ENCODE peak calls at places on chromosome 1, in five cellular contexts. Z is lower lobe of right lung, C is astrocyte of the cerebellum, I is mucosa of descending colon, V is fibroblast of pulmonary artery. X is an unnamed sample.

GRCh38 chr1:228076796-228077430 is 5.6 kb upstream of the ARF1 start:
- DNase-seq in V (no peak), I (no peak), C (no peak), Z (peak), X (no peak)

GRCh38 chr1:246597340-246597739 is 31.1 kb downstream of the CNST start:
- DNase-seq in V (peak), C (peak), Z (no peak), I (no peak), X (peak)

GRCh38 chr1:116558140-116558549 is 12.7 kb downstream of the CD58 start:
- DNase-seq in V (no peak), I (no peak), C (no peak), Z (no peak), X (no peak)

GRCh38 chr1:91759076-91759475 is 126.9 kb downstream of the TGFBR3 start:
- DNase-seq in V (no peak), C (no peak), Z (no peak), I (no peak), X (no peak)

GRCh38 chr1:154463512-154463990 is 38.5 kb upstream of the TDRD10 start:
- DNase-seq in C (no peak), V (no peak), Z (no peak), I (no peak), X (no peak)

GRCh38 chr1:118185083-118185899 is at the start of gene SPAG17:
- DNase-seq in I (peak), C (peak), V (peak), Z (peak), X (peak)

GRCh38 chr1:32872189-32872898 is 1.6 kb upstream of the FNDC5 start:
- DNase-seq in V (peak), C (peak), Z (peak), I (peak), X (peak)

GRCh38 chr1:94379615-94380014 is 38.6 kb upstream of the ABCD3 start:
- DNase-seq in C (no peak), Z (no peak), V (no peak), I (no peak), X (no peak)

GRCh38 chr1:165580931-165581871 is 37.4 kb downstream of the LRRC52 start:
- DNase-seq in V (no peak), Z (no peak), C (no peak), I (no peak), X (no peak)

GRCh38 chr1:31617917-31618746 is 643 bp downstream of the HCRTR1 start:
- DNase-seq in Z (peak), C (no peak), I (peak), V (peak), X (no peak)

GRCh38 chr1:168609133-168609715 is 32.8 kb downstream of the XCL1 start:
- DNase-seq in C (no peak), Z (no peak), V (peak), I (no peak), X (peak)

GRCh38 chr1:59978026-59978425 is 51.5 kb upstream of the CYP2J2 start:
- DNase-seq in I (no peak), Z (no peak), C (no peak), V (no peak), X (no peak)

GRCh38 chr1:39132505-39133339 is 71.8 kb upstream of the MACF1 start:
- DNase-seq in I (peak), V (peak), Z (peak), C (no peak), X (peak)

GRCh38 chr1:86169625-86170024 is 13.1 kb upstream of the COL24A1 start:
- DNase-seq in C (no peak), I (no peak), Z (no peak), V (no peak), X (no peak)

DNA sequence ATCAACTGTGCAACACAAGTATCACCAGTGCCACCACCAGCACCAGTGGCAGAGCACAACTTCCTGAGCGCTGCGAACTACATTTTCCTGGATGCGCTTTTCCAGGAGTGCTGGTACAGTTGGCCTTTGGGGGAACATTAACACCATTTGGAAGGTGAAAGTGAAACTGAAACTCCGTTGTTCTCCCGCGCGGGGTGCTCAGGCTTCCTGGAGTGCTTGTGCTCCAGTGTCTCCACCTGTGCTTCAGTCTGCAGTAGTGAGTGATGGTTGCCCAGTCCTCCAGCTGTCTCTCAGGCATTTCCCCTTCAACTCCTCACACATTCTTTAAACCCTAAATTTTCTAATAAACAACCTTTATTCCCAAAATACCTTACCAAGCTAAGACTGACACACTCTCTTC is 187.8 kb downstream of the LRRIQ3 start:
- DNase-seq in Z (no peak), I (peak), V (no peak), C (no peak), X (no peak)
- H3K4me3 ChIP-seq in Z (no peak), I (no peak), V (no peak), C (no peak), X (no peak)

GRCh38 chr1:243890576-243890975 is 40.5 kb upstream of the AKT3 start:
- DNase-seq in C (no peak), I (no peak), V (peak), Z (no peak), X (no peak)
- H3K4me3 ChIP-seq in C (no peak), I (no peak), V (no peak), Z (no peak), X (no peak)

GRCh38 chr1:28026329-28026728 is 62.1 kb downstream of the EYA3 start:
- DNase-seq in V (no peak), Z (no peak), I (no peak), C (no peak), X (no peak)
- H3K4me3 ChIP-seq in V (no peak), Z (no peak), I (no peak), C (no peak), X (no peak)

GRCh38 chr1:44170281-44170823 is 28.9 kb upstream of the KLF18 start:
- DNase-seq in C (no peak), Z (no peak), I (no peak), V (peak), X (no peak)

GRCh38 chr1:44168520-44169098 is 27.2 kb upstream of the KLF18 start:
- DNase-seq in Z (no peak), C (no peak), V (no peak), I (no peak), X (no peak)
- H3K4me3 ChIP-seq in Z (no peak), C (no peak), V (no peak), I (no peak), X (no peak)

GRCh38 chr1:2183937-2184334 is 10.6 kb downstream of the FAAP20 start:
- DNase-seq in V (no peak), C (no peak), I (no peak), Z (no peak), X (no peak)
- H3K4me3 ChIP-seq in V (no peak), C (no peak), I (no peak), Z (no peak), X (no peak)

DNA sequence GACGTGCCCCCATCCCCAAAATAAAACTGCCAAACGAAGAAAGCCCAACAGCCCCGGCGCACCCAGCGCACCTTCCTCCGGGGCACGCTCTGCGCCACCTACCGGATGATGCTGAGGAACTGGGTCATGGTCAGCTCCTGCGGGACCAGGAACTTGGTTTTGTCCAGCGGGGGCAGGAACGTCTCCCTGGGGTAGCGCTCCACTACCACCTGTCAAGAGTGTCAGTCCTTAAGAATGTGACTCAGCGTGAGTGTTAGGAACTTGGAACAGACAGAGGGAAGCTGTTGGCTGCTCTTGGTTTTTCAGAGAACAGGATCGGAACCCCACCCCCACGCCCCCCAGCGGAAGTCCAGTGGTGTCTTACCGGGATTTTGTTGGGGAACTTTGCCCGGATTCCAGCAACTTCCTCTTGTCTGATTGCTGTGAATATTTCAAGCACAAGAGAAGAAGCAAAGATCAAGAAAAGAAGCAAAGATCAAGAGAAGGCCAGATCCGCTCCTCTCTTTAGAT is 431 bp downstream of the MAP1LC3C start:
- DNase-seq in I (peak), Z (peak), C (peak), V (peak), X (peak)
- H3K4me3 ChIP-seq in I (no peak), Z (peak), C (peak), V (peak), X (peak)

GRCh38 chr1:3454811-3455618 is 550 bp downstream of the ARHGEF16 start:
- DNase-seq in C (no peak), Z (peak), I (peak), V (no peak), X (no peak)
- H3K4me3 ChIP-seq in C (peak), Z (peak), I (peak), V (no peak), X (peak)

DNA sequence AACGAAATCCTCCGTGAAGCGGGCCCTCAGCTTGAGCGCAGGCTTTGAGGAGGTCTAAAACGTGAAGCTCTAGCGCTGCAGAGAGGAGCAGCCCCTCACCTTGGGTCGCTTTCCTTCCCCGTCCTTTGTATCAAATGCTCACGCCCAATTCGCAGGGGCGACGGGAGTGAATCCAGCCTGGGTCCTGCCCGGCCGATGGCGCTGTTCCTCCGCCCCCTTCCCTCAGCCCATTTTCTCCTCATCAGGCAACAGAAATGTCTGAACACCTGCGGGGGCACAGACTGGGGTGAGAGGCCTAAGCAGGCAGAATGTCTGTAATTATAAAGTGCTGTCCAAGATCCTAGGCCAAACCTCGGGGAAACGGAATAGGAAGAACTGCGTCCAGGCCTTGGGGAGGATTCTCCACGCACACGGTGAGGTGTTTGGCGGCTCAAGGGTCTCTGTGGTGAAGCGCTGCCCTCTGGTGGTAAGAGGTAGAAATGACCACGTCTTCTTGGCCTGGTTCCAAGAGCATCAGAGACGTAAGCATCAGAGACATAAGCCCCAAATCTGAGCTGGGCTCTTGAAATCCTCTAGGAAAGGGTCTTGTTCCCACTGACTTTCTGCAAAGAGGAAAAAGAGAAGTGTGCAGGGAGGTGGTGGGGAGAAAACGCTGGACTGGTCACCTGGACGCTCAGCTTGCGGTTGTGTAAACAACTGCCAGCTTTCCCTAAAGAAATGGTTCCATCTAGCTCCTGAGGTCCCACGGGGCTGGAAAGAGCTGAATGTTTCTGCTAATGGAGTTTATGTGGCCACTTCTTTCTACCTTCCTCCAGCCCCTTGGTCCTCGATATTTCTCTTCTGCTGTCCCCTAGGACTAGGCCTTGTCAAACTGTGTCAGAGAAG is 92.1 kb upstream of the CD53 start:
- DNase-seq in I (peak), Z (peak), C (peak), V (peak), X (peak)
- H3K4me3 ChIP-seq in I (no peak), Z (no peak), C (no peak), V (no peak), X (no peak)

GRCh38 chr1:213984387-213985180 is 3.2 kb upstream of the PROX1 start:
- DNase-seq in Z (no peak), C (no peak), V (no peak), I (no peak), X (no peak)

GRCh38 chr1:213986020-213986924 is 1.5 kb upstream of the PROX1 start:
- DNase-seq in Z (no peak), I (no peak), V (no peak), C (no peak), X (no peak)

GRCh38 chr1:213983589-213984386 is 4.0 kb upstream of the PROX1 start:
- DNase-seq in V (no peak), Z (no peak), C (no peak), I (no peak), X (no peak)

GRCh38 chr1:213986925-213987250 is 885 bp upstream of the PROX1 start:
- DNase-seq in C (no peak), V (no peak), Z (no peak), I (no peak), X (no peak)

GRCh38 chr1:213985181-213986019 is 2.4 kb upstream of the PROX1 start:
- DNase-seq in V (no peak), C (no peak), I (peak), Z (no peak), X (no peak)
- H3K4me3 ChIP-seq in V (no peak), C (no peak), I (no peak), Z (peak), X (peak)

X was measured in right atrium auricular region.